ENCODE peak calls at places on chromosomes 2 and 18, in eight cellular contexts. F is epithelial cell of esophagus, D is globus pallidus, K is ELR, U is GM10248, Y is HCEC 1CT, J is kidney, T is fibroblast of the aortic adventitia. Z is an unnamed sample.

GRCh38 chr2:7835693-7836680 is 845.9 kb upstream of the ID2 start:
- DNase-seq in F (no peak), D (no peak), K (no peak), U (peak), Y (no peak), J (no peak), T (no peak), Z (no peak)

GRCh38 chr2:207663870-207664545 is 38.8 kb upstream of the METTL21A start:
- DNase-seq in F (no peak), D (no peak), K (no peak), U (no peak), Y (no peak), J (no peak), T (no peak), Z (no peak)

GRCh38 chr2:231111987-231112386 is 12.9 kb downstream of the HTR2B start:
- DNase-seq in F (no peak), D (no peak), K (peak), U (no peak), Y (peak), J (no peak), T (peak), Z (no peak)

GRCh38 chr18:45046226-45046625 is 365.5 kb downstream of the SETBP1 start:
- DNase-seq in F (no peak), D (no peak), K (no peak), U (no peak), Y (no peak), J (no peak), T (no peak), Z (no peak)

GRCh38 chr18:9779630-9780029 is 71.5 kb downstream of the RAB31 start:
- DNase-seq in F (peak), D (no peak), K (peak), U (no peak), Y (peak), J (no peak), T (peak), Z (no peak)

GRCh38 chr2:237500681-237501424 is 13.8 kb downstream of the MLPH start:
- DNase-seq in F (peak), D (no peak), K (peak), U (no peak), Y (peak), J (peak), T (peak), Z (no peak)

GRCh38 chr18:21799706-21800105 is 59.1 kb downstream of the MIB1 start:
- DNase-seq in F (no peak), D (no peak), K (no peak), U (no peak), Y (no peak), J (no peak), T (no peak), Z (no peak)

GRCh38 chr2:70010222-70011111 is 49.0 kb upstream of the ASPRV1 start:
- DNase-seq in F (peak), D (no peak), K (no peak), U (no peak), Y (no peak), J (no peak), T (peak), Z (no peak)

GRCh38 chr2:226184940-226185575 is 614.6 kb downstream of the IRS1 start:
- DNase-seq in F (peak), D (no peak), K (peak), U (no peak), Y (peak), J (no peak), T (peak), Z (peak)

GRCh38 chr2:175855794-175856453 is 146.1 kb downstream of the LNPK start:
- DNase-seq in F (peak), D (peak), K (peak), U (no peak), Y (peak), J (no peak), T (peak), Z (no peak)

GRCh38 chr2:240947607-240948006 is 41.5 kb downstream of the CROCC2 start:
- DNase-seq in F (no peak), D (no peak), K (no peak), U (no peak), Y (no peak), J (no peak), T (no peak), Z (no peak)

GRCh38 chr2:220152281-220152680 is 524.9 kb downstream of the SLC4A3 start:
- DNase-seq in F (no peak), D (no peak), K (no peak), U (no peak), Y (no peak), J (no peak), T (no peak), Z (no peak)

GRCh38 chr18:44668280-44668975 is 12.3 kb upstream of the SETBP1 start:
- DNase-seq in F (peak), D (no peak), K (no peak), U (no peak), Y (no peak), J (no peak), T (no peak), Z (no peak)

GRCh38 chr2:179963626-179964025 is 43.5 kb downstream of the CWC22 start:
- DNase-seq in F (peak), D (no peak), K (peak), U (no peak), Y (peak), J (no peak), T (peak), Z (no peak)

GRCh38 chr2:38690499-38691420 is 24.8 kb downstream of the GALM start:
- DNase-seq in F (peak), D (no peak), K (peak), U (no peak), Y (peak), J (no peak), T (peak), Z (no peak)

GRCh38 chr18:51164327-51165290 is 32.9 kb downstream of the MEX3C start:
- DNase-seq in F (no peak), D (no peak), K (no peak), U (no peak), Y (no peak), J (no peak), T (peak), Z (no peak)

GRCh38 chr18:75127143-75128021 is 81.6 kb downstream of the PTGR3 start:
- DNase-seq in F (no peak), D (no peak), K (no peak), U (no peak), Y (no peak), J (peak), T (no peak), Z (no peak)

GRCh38 chr18:58669731-58670379 is 1.4 kb upstream of the MALT1 start:
- DNase-seq in F (peak), D (no peak), K (peak), U (no peak), Y (peak), J (no peak), T (no peak), Z (no peak)

GRCh38 chr2:73084971-73085370 is 13.5 kb upstream of the SFXN5 start:
- DNase-seq in F (peak), D (no peak), K (no peak), U (no peak), Y (no peak), J (peak), T (no peak), Z (no peak)

GRCh38 chr2:219545610-219546352 is 2.0 kb downstream of the TMEM198 start:
- DNase-seq in F (no peak), D (no peak), K (no peak), U (no peak), Y (no peak), J (no peak), T (no peak), Z (no peak)

GRCh38 chr2:121199281-121200010 is 85.6 kb downstream of the TFCP2L1 start:
- DNase-seq in F (no peak), D (no peak), K (no peak), U (no peak), Y (no peak), J (no peak), T (no peak), Z (no peak)

GRCh38 chr2:74440378-74441110 is 1.2 kb downstream of the RTKN start:
- DNase-seq in F (peak), D (peak), K (peak), U (peak), Y (peak), J (peak), T (peak), Z (peak)

GRCh38 chr2:235098273-235098672 is 146.5 kb downstream of the SH3BP4 start:
- DNase-seq in F (peak), D (no peak), K (no peak), U (no peak), Y (no peak), J (no peak), T (no peak), Z (peak)

GRCh38 chr18:50653402-50654093 is 93.7 kb downstream of the MAPK4 start:
- DNase-seq in F (no peak), D (no peak), K (no peak), U (no peak), Y (no peak), J (no peak), T (no peak), Z (no peak)

GRCh38 chr2:8148260-8148880 is 533.5 kb upstream of the ID2 start:
- DNase-seq in F (peak), D (no peak), K (peak), U (no peak), Y (no peak), J (no peak), T (peak), Z (no peak)

GRCh38 chr18:62458868-62459716 is 63.7 kb upstream of the ZCCHC2 start:
- DNase-seq in F (no peak), D (no peak), K (no peak), U (no peak), Y (no peak), J (no peak), T (no peak), Z (no peak)

GRCh38 chr2:119311371-119311770 is 55.3 kb downstream of the C2orf76 start:
- DNase-seq in F (no peak), D (no peak), K (no peak), U (no peak), Y (no peak), J (no peak), T (no peak), Z (no peak)

GRCh38 chr2:100053499-100053898 is 88.9 kb downstream of the AFF3 start:
- DNase-seq in F (no peak), D (no peak), K (no peak), U (no peak), Y (no peak), J (no peak), T (no peak), Z (no peak)

GRCh38 chr2:215241791-215242305 is 70.0 kb upstream of the ATIC start:
- DNase-seq in F (no peak), D (peak), K (no peak), U (no peak), Y (no peak), J (no peak), T (no peak), Z (no peak)

GRCh38 chr18:58315739-58316215 is 271.8 kb downstream of the NEDD4L start:
- DNase-seq in F (peak), D (no peak), K (peak), U (no peak), Y (no peak), J (no peak), T (no peak), Z (no peak)

GRCh38 chr2:9417725-9418124 is 5.6 kb downstream of the ITGB1BP1 start:
- DNase-seq in F (no peak), D (no peak), K (no peak), U (no peak), Y (no peak), J (no peak), T (no peak), Z (no peak)

GRCh38 chr2:237210297-237210696 is 124.6 kb downstream of the COPS8 start:
- DNase-seq in F (no peak), D (no peak), K (no peak), U (no peak), Y (no peak), J (no peak), T (no peak), Z (no peak)

GRCh38 chr2:160043265-160043664 is 19.1 kb downstream of the PLA2R1 start:
- DNase-seq in F (peak), D (no peak), K (peak), U (no peak), Y (no peak), J (no peak), T (no peak), Z (no peak)

GRCh38 chr2:202778217-202778616 is 93.3 kb downstream of the ICA1L start:
- DNase-seq in F (no peak), D (no peak), K (no peak), U (no peak), Y (no peak), J (no peak), T (no peak), Z (no peak)